ENCODE peak calls at places on chromosomes 2 and 18, in seven cellular contexts. U is AG10803, J is colonic mucosa, N is upper lobe of left lung, P is GM12864, S is choroid plexus epithelial cell, I is foreskin fibroblast. V is an unnamed sample.

GRCh38 chr2:120625865-120626560 is 109.7 kb upstream of the GLI2 start:
- DNase-seq in U (no peak), J (no peak), N (no peak), P (no peak), S (no peak), I (no peak), V (no peak)

GRCh38 chr18:54127759-54128378 is 96.6 kb downstream of the MBD2 start:
- DNase-seq in U (peak; percentile 65), J (peak; percentile 31), N (no peak), P (no peak), S (peak; percentile 80), I (peak; percentile 78), V (peak; percentile 66)

GRCh38 chr2:232842689-232843088 is 27.4 kb upstream of the SNORC start:
- DNase-seq in U (no peak), J (no peak), N (no peak), P (no peak), S (peak; percentile 52), I (no peak), V (no peak)

GRCh38 chr18:13809521-13810252 is 14.3 kb upstream of the MC5R start:
- DNase-seq in U (no peak), J (peak; percentile 70), N (no peak), P (no peak), S (no peak), I (no peak), V (no peak)

GRCh38 chr2:189341077-189341476 is 100.2 kb upstream of the WDR75 start:
- DNase-seq in U (no peak), J (no peak), N (no peak), P (no peak), S (no peak), I (no peak), V (no peak)

GRCh38 chr2:16693854-16694253 is 28.2 kb upstream of the CYRIA start:
- DNase-seq in U (no peak), J (no peak), N (no peak), P (no peak), S (no peak), I (no peak), V (no peak)

GRCh38 chr2:232887171-232887850 is 17.2 kb downstream of the SNORC start:
- DNase-seq in U (no peak), J (peak; percentile 12), N (no peak), P (no peak), S (peak; percentile 40), I (no peak), V (no peak)

GRCh38 chr18:30632058-30632718 is 410.4 kb downstream of the DSC3 start:
- DNase-seq in U (no peak), J (no peak), N (peak; percentile 25), P (no peak), S (no peak), I (no peak), V (no peak)

GRCh38 chr2:128311216-128311754 is 7.4 kb downstream of the HS6ST1 start:
- DNase-seq in U (no peak), J (peak; percentile 9), N (no peak), P (no peak), S (no peak), I (no peak), V (no peak)

GRCh38 chr2:175309799-175310198 is 128.3 kb upstream of the ATP5MC3 start:
- DNase-seq in U (peak; percentile 26), J (no peak), N (no peak), P (no peak), S (peak; percentile 40), I (peak; percentile 49), V (peak; percentile 49)

GRCh38 chr2:217525076-217525475 is 477.7 kb downstream of the TNS1 start:
- DNase-seq in U (no peak), J (no peak), N (no peak), P (no peak), S (no peak), I (no peak), V (no peak)

GRCh38 chr2:47056875-47057731 is 98.0 kb downstream of the STPG4 start:
- DNase-seq in U (peak; percentile 75), J (peak; percentile 67), N (no peak), P (no peak), S (no peak), I (peak; percentile 56), V (no peak)

GRCh38 chr2:225842939-225843338 is 443.4 kb downstream of the NYAP2 start:
- DNase-seq in U (peak; percentile 50), J (no peak), N (no peak), P (no peak), S (peak; percentile 62), I (peak; percentile 81), V (no peak)

GRCh38 chr2:228600265-228600664 is 418.8 kb upstream of the SPHKAP start:
- DNase-seq in U (peak; percentile 87), J (no peak), N (no peak), P (no peak), S (peak; percentile 65), I (peak; percentile 94), V (no peak)

GRCh38 chr2:65256088-65256487 is 28.5 kb downstream of the ACTR2 start:
- DNase-seq in U (no peak), J (no peak), N (no peak), P (no peak), S (peak; percentile 22), I (peak; percentile 28), V (no peak)

GRCh38 chr2:211344289-211344688 is 787.9 kb downstream of the CPS1 start:
- DNase-seq in U (no peak), J (no peak), N (no peak), P (no peak), S (no peak), I (no peak), V (no peak)

GRCh38 chr2:157874997-157875719 is 972 bp downstream of the ACVR1 start:
- DNase-seq in U (peak; percentile 97), J (peak; percentile 47), N (no peak), P (no peak), S (peak; percentile 83), I (peak; percentile 91), V (no peak)

GRCh38 chr2:144248350-144249034 is 271.4 kb downstream of the ZEB2 start:
- DNase-seq in U (no peak), J (no peak), N (no peak), P (no peak), S (no peak), I (no peak), V (peak; percentile 12)

GRCh38 chr18:63016270-63016669 is 300.9 kb downstream of the PHLPP1 start:
- DNase-seq in U (peak; percentile 64), J (peak; percentile 57), N (no peak), P (peak; percentile 22), S (peak; percentile 82), I (peak; percentile 84), V (peak; percentile 72)

GRCh38 chr18:77177009-77177408 is 44.4 kb upstream of the MBP start:
- DNase-seq in U (peak; percentile 35), J (no peak), N (no peak), P (no peak), S (peak; percentile 79), I (peak; percentile 41), V (no peak)

GRCh38 chr2:10765461-10765860 is 44.0 kb downstream of the ATP6V1C2 start:
- DNase-seq in U (no peak), J (peak; percentile 87), N (no peak), P (no peak), S (no peak), I (no peak), V (no peak)

DNA sequence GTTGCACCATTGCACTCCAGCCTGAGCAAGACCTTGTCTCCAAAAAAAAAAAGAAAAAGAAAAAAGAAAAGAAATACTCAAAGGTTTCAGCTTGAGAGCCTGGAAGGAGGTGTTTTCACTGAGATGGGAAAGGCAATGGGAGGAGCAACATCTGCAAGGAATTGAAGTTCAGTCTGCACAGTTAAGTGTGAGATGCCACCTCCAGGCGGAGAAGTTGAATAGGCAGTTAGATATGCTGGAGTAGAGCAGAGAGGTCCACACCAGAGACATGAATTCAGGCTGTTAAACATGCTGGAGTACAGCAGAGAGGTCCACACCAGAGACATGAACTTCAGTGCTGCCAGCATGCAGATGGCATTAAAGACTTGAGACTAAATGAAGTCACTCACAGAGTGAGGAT is 41.4 kb upstream of the DTNB start:
- DNase-seq in U (peak; percentile 14), J (no peak), N (no peak), P (no peak), S (peak; percentile 39), I (peak; percentile 66), V (no peak)
- TF ChIP-seq CTCF in U (no peak), J (no peak), N (no peak), P (no peak), S (peak; percentile 32), I (peak; percentile 16), V (no peak)

DNA sequence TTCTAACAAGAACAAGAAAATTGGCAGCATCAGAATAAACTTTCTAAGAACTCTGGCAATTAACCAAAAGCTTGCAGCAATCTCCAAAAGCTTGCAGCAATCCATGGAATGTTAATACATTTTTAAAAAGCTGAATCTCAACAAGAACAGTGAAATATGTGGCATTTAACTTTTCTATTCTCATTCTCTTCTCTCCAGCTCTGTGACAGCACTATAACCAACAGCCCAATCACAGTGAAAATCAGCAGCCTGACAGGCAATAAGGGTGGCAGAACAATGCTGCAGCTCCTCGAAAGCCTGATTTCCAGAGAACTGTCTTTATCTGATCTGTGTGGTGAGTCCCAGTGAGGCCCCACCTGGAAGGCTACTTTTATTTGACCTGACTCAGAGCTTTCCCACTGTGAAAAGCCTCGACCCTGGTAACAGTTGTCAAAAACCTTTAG is 60.0 kb downstream of the TMEM131 start:
- DNase-seq in U (peak; percentile 88), J (no peak), N (no peak), P (no peak), S (peak; percentile 83), I (peak; percentile 66), V (no peak)
- H3K4me3 ChIP-seq in U (no peak overlapping the region), J (no peak overlapping the region), N (no peak overlapping the region), P (no peak overlapping the region), S (no peak overlapping the region), I (peak overlapping the region; percentile 8), V (peak overlapping the region; percentile 5)

GRCh38 chr2:941811-942360 is 8.8 kb upstream of the SNTG2 start:
- DNase-seq in U (no peak), J (no peak), N (no peak), P (no peak), S (no peak), I (peak; percentile 50), V (no peak)
- TF ChIP-seq CTCF in U (no peak), J (no peak), N (no peak), P (no peak), S (no peak), I (no peak), V (no peak)

GRCh38 chr2:112623913-112624777 is 21.6 kb upstream of the SLC20A1 start:
- DNase-seq in U (peak; percentile 74), J (peak; percentile 80), N (no peak), P (peak; percentile 49), S (peak; percentile 68), I (peak; percentile 95), V (peak; percentile 81)

GRCh38 chr2:112626604-112627059 is 19.1 kb upstream of the SLC20A1 start:
- DNase-seq in U (peak; percentile 69), J (peak; percentile 56), N (peak; percentile 80), P (no peak), S (peak; percentile 77), I (peak; percentile 91), V (peak; percentile 65)

GRCh38 chr2:112621792-112622527 is 23.8 kb upstream of the SLC20A1 start:
- DNase-seq in U (peak; percentile 85), J (no peak), N (no peak), P (no peak), S (peak; percentile 81), I (peak; percentile 86), V (no peak)

GRCh38 chr2:112625474-112626114 is 20.1 kb upstream of the SLC20A1 start:
- DNase-seq in U (no peak), J (no peak), N (no peak), P (no peak), S (no peak), I (no peak), V (no peak)

DNA sequence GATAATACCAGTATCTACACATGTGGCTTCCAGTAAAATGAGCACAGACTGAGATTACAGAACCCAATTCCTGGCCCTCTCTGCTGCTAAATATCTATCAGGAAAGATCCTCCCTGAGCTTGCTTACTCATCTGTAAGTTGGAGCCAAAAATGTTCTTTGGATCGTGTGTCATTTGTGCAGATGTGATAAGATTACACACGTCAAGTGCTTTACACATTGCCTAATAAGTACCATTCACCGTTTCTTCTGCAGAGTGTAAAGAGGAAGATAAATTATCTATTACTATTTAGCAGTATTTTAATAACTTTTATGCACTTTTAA is 23.2 kb upstream of the SLC20A1 start:
- DNase-seq in U (peak; percentile 92), J (no peak), N (no peak), P (no peak), S (peak; percentile 95), I (peak; percentile 95), V (no peak)
- H3K4me3 ChIP-seq in U (no peak overlapping the region), J (no peak overlapping the region), N (no peak overlapping the region), P (no peak overlapping the region), S (no peak overlapping the region), I (no peak overlapping the region), V (no peak overlapping the region)